ENCODE peak calls at places on chromosomes 4 and X, in seven cellular contexts. One of them, this sample, is unnamed.

GRCh38 chrX:9433596-9433995 is 31.3 kb upstream of the TBL1X start:
- DNase-seq in GM12878: no peak
- DNase-seq in SK-N-SH: no peak
- DNase-seq in K562: no peak
- DNase-seq in HCT116: no peak
- DNase-seq in HepG2: no peak
- DNase-seq in H1: no peak
- DNase-seq in this sample: no peak

GRCh38 chr4:140659935-140660710 is 91.4 kb upstream of the UCP1 start:
- DNase-seq in GM12878: no peak
- DNase-seq in SK-N-SH: no peak
- DNase-seq in K562: no peak
- DNase-seq in HCT116: no peak
- DNase-seq in HepG2: no peak
- DNase-seq in H1: no peak
- DNase-seq in this sample: no peak

GRCh38 chrX:138006176-138006575 is 440.2 kb downstream of the ZIC3 start:
- DNase-seq in GM12878: no peak
- DNase-seq in SK-N-SH: no peak
- DNase-seq in K562: no peak
- DNase-seq in HCT116: no peak
- DNase-seq in HepG2: no peak
- DNase-seq in H1: no peak
- DNase-seq in this sample: no peak

GRCh38 chr4:4866124-4866832 is 6.8 kb downstream of the MSX1 start:
- DNase-seq in GM12878: no peak
- DNase-seq in SK-N-SH: peak
- DNase-seq in K562: no peak
- DNase-seq in HCT116: no peak
- DNase-seq in HepG2: no peak
- DNase-seq in H1: no peak
- DNase-seq in this sample: no peak

GRCh38 chr4:147011386-147011785 is 65.7 kb upstream of the TTC29 start:
- DNase-seq in GM12878: no peak
- DNase-seq in SK-N-SH: no peak
- DNase-seq in K562: no peak
- DNase-seq in HCT116: no peak
- DNase-seq in HepG2: no peak
- DNase-seq in H1: no peak
- DNase-seq in this sample: no peak

GRCh38 chrX:131289527-131289926 is 421 bp upstream of the IGSF1 start:
- DNase-seq in GM12878: no peak
- DNase-seq in SK-N-SH: no peak
- DNase-seq in K562: no peak
- DNase-seq in HCT116: no peak
- DNase-seq in HepG2: no peak
- DNase-seq in H1: no peak
- DNase-seq in this sample: no peak

GRCh38 chrX:95290455-95290854 is 1394.2 kb upstream of the DIAPH2 start:
- DNase-seq in GM12878: no peak
- DNase-seq in SK-N-SH: no peak
- DNase-seq in K562: no peak
- DNase-seq in HCT116: no peak
- DNase-seq in HepG2: no peak
- DNase-seq in H1: peak
- DNase-seq in this sample: no peak

GRCh38 chr4:150078041-150078995 is at the start of gene DCLK2:
- DNase-seq in GM12878: no peak
- DNase-seq in SK-N-SH: peak
- DNase-seq in K562: peak
- DNase-seq in HCT116: peak
- DNase-seq in HepG2: no peak
- DNase-seq in H1: peak
- DNase-seq in this sample: no peak

GRCh38 chr4:77849278-77849965 is 13.2 kb upstream of the MRPL1 start:
- DNase-seq in GM12878: no peak
- DNase-seq in SK-N-SH: no peak
- DNase-seq in K562: no peak
- DNase-seq in HCT116: no peak
- DNase-seq in HepG2: no peak
- DNase-seq in H1: no peak
- DNase-seq in this sample: no peak

GRCh38 chr4:8639777-8640720 is 47.5 kb downstream of the CPZ start:
- DNase-seq in GM12878: no peak
- DNase-seq in SK-N-SH: no peak
- DNase-seq in K562: no peak
- DNase-seq in HCT116: no peak
- DNase-seq in HepG2: no peak
- DNase-seq in H1: no peak
- DNase-seq in this sample: no peak

GRCh38 chr4:187478292-187479205 is 517.0 kb upstream of the ZFP42 start:
- DNase-seq in GM12878: no peak
- DNase-seq in SK-N-SH: no peak
- DNase-seq in K562: no peak
- DNase-seq in HCT116: no peak
- DNase-seq in HepG2: no peak
- DNase-seq in H1: no peak
- DNase-seq in this sample: no peak

GRCh38 chr4:78004270-78004669 is 52.9 kb upstream of the FRAS1 start:
- DNase-seq in GM12878: no peak
- DNase-seq in SK-N-SH: no peak
- DNase-seq in K562: no peak
- DNase-seq in HCT116: no peak
- DNase-seq in HepG2: no peak
- DNase-seq in H1: no peak
- DNase-seq in this sample: no peak

GRCh38 chr4:37066149-37066548 is 178.4 kb upstream of the NWD2 start:
- DNase-seq in GM12878: no peak
- DNase-seq in SK-N-SH: no peak
- DNase-seq in K562: no peak
- DNase-seq in HCT116: no peak
- DNase-seq in HepG2: no peak
- DNase-seq in H1: no peak
- DNase-seq in this sample: no peak

GRCh38 chr4:81870275-81870674 is 398.6 kb upstream of the RASGEF1B start:
- DNase-seq in GM12878: no peak
- DNase-seq in SK-N-SH: no peak
- DNase-seq in K562: no peak
- DNase-seq in HCT116: no peak
- DNase-seq in HepG2: no peak
- DNase-seq in H1: no peak
- DNase-seq in this sample: no peak

GRCh38 chr4:70994387-70995099 is 1.1 kb downstream of the DCK start:
- DNase-seq in GM12878: no peak
- DNase-seq in SK-N-SH: no peak
- DNase-seq in K562: no peak
- DNase-seq in HCT116: no peak
- DNase-seq in HepG2: no peak
- DNase-seq in H1: no peak
- DNase-seq in this sample: no peak

GRCh38 chrX:150880808-150881165 is 17.7 kb downstream of the CD99L2 start:
- DNase-seq in GM12878: no peak
- DNase-seq in SK-N-SH: no peak
- DNase-seq in K562: no peak
- DNase-seq in HCT116: no peak
- DNase-seq in HepG2: no peak
- DNase-seq in H1: no peak
- DNase-seq in this sample: no peak

GRCh38 chr4:13706130-13706529 is 78.6 kb upstream of the BOD1L1 start:
- DNase-seq in GM12878: no peak
- DNase-seq in SK-N-SH: no peak
- DNase-seq in K562: no peak
- DNase-seq in HCT116: no peak
- DNase-seq in HepG2: no peak
- DNase-seq in H1: no peak
- DNase-seq in this sample: no peak

GRCh38 chr4:110354460-110354859 is 121.5 kb upstream of the ENPEP start:
- DNase-seq in GM12878: no peak
- DNase-seq in SK-N-SH: no peak
- DNase-seq in K562: no peak
- DNase-seq in HCT116: no peak
- DNase-seq in HepG2: no peak
- DNase-seq in H1: no peak
- DNase-seq in this sample: no peak

DNA sequence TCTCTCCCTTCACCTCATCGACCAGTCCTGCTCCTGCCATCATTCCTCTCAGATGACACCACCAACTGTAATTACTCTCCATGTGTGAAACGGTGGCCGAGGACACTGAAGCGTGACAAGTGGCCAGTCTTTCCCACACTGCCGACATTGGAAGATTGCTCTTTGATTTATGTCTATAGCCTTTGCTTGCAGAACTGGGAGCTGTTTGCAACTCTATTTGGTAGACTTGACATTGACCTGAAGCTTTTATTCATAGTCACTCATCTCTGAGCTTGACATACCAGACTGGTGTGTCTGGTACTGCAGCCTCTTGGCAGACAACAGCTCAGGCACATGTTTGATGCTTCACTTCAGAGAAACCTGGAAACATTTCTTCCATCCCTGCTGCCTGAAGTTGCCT is 121.8 kb upstream of the GALNT7 start:
- DNase-seq in GM12878: no peak
- DNase-seq in SK-N-SH: no peak
- DNase-seq in K562: no peak
- DNase-seq in HCT116: no peak
- DNase-seq in HepG2: no peak
- DNase-seq in H1: no peak
- DNase-seq in this sample: no peak
- TF ChIP-seq SIN3A in GM12878: no peak
- TF ChIP-seq SIN3A in SK-N-SH: no peak
- TF ChIP-seq SIN3A in K562: no peak
- TF ChIP-seq SIN3A in HCT116: no peak
- TF ChIP-seq SIN3A in HepG2: no peak
- TF ChIP-seq SIN3A in H1: no peak
- TF ChIP-seq SIN3A in this sample: no peak

GRCh38 chr4:88597970-88598369 is 5.7 kb downstream of the HERC3 start:
- DNase-seq in GM12878: no peak
- DNase-seq in SK-N-SH: no peak
- DNase-seq in K562: no peak
- DNase-seq in HCT116: no peak
- DNase-seq in HepG2: no peak
- DNase-seq in H1: no peak
- DNase-seq in this sample: no peak

GRCh38 chr4:88592600-88593448 is 544 bp downstream of the HERC3 start:
- DNase-seq in GM12878: peak
- DNase-seq in SK-N-SH: peak
- DNase-seq in K562: peak
- DNase-seq in HCT116: peak
- DNase-seq in HepG2: peak
- DNase-seq in H1: no peak
- DNase-seq in this sample: peak

GRCh38 chr4:88587285-88587684 is 5.0 kb upstream of the HERC3 start:
- DNase-seq in GM12878: no peak
- DNase-seq in SK-N-SH: no peak
- DNase-seq in K562: no peak
- DNase-seq in HCT116: no peak
- DNase-seq in HepG2: no peak
- DNase-seq in H1: no peak
- DNase-seq in this sample: no peak

DNA sequence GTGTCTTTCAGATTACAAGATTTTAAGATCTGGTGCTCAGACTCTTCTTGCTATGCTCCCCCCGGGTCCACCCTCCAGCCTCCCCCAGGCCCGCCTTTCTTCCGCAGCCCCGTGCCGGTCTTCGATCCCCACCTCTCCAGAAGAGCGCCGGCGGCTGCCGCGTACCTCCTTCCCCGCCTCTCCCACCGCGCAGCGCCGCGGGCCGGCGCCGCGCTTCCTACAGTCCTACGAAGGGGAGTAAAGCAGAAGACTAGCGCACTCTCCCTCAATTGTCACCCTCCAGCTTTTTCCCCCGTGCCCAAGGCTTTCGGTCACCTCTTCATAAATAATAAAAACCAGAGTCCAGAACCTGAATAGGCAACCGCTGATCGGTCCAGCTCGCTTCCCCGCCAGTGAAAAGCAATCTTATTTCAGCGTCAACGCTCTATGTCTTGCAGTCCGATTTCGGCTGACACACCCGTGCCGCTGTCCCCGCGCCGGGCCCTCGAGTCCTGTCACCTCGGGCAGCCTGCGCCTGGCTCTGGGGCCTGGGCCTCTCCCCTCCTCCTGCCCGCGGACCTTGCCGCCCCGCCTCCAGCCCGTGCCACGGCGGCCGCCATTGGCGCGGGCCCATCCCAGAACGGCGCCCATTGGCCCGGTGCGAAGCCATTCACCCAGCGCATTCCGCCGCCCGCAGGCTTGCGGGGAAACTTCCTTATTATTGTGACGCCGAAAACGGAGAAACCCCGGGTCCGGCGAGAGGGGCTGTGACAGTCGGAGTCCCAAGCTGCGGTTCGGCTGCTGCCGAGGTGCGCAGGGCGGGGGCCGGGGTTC is at the start of gene HERC3:
- DNase-seq in GM12878: peak
- DNase-seq in SK-N-SH: peak
- DNase-seq in K562: peak
- DNase-seq in HCT116: peak
- DNase-seq in HepG2: peak
- DNase-seq in H1: peak
- DNase-seq in this sample: no peak
- TF ChIP-seq POLR2AphosphoS5 in GM12878: no peak
- TF ChIP-seq POLR2AphosphoS5 in SK-N-SH: no peak
- TF ChIP-seq POLR2AphosphoS5 in K562: no peak
- TF ChIP-seq POLR2AphosphoS5 in HCT116: peak
- TF ChIP-seq POLR2AphosphoS5 in HepG2: no peak
- TF ChIP-seq POLR2AphosphoS5 in H1: no peak
- TF ChIP-seq POLR2AphosphoS5 in this sample: no peak

GRCh38 chrX:41923925-41924693 is 755 bp upstream of the CASK start:
- DNase-seq in GM12878: no peak
- DNase-seq in SK-N-SH: peak
- DNase-seq in K562: no peak
- DNase-seq in HCT116: peak
- DNase-seq in HepG2: no peak
- DNase-seq in H1: no peak
- DNase-seq in this sample: no peak

GRCh38 chrX:41922694-41923171 is 621 bp downstream of the CASK start:
- DNase-seq in GM12878: no peak
- DNase-seq in SK-N-SH: peak
- DNase-seq in K562: no peak
- DNase-seq in HCT116: no peak
- DNase-seq in HepG2: no peak
- DNase-seq in H1: no peak
- DNase-seq in this sample: no peak

GRCh38 chrX:41921492-41922124 is 1.7 kb downstream of the CASK start:
- DNase-seq in GM12878: peak
- DNase-seq in SK-N-SH: no peak
- DNase-seq in K562: no peak
- DNase-seq in HCT116: no peak
- DNase-seq in HepG2: peak
- DNase-seq in H1: no peak
- DNase-seq in this sample: no peak

GRCh38 chrX:41923257-41923924 is at the start of gene CASK:
- DNase-seq in GM12878: peak
- DNase-seq in SK-N-SH: peak
- DNase-seq in K562: peak
- DNase-seq in HCT116: peak
- DNase-seq in HepG2: peak
- DNase-seq in H1: peak
- DNase-seq in this sample: no peak

GRCh38 chrX:41922125-41922521 is 1.2 kb downstream of the CASK start:
- DNase-seq in GM12878: no peak
- DNase-seq in SK-N-SH: peak
- DNase-seq in K562: no peak
- DNase-seq in HCT116: no peak
- DNase-seq in HepG2: no peak
- DNase-seq in H1: no peak
- DNase-seq in this sample: no peak
- TF ChIP-seq SIN3A in GM12878: no peak
- TF ChIP-seq SIN3A in SK-N-SH: no peak
- TF ChIP-seq SIN3A in K562: no peak
- TF ChIP-seq SIN3A in HCT116: no peak
- TF ChIP-seq SIN3A in HepG2: no peak
- TF ChIP-seq SIN3A in H1: no peak
- TF ChIP-seq SIN3A in this sample: no peak

GRCh38 chrX:31199770-31200114 is 127.9 kb upstream of the FTHL17 start:
- DNase-seq in GM12878: no peak
- DNase-seq in SK-N-SH: no peak
- DNase-seq in K562: no peak
- DNase-seq in HCT116: no peak
- DNase-seq in HepG2: peak
- DNase-seq in H1: no peak
- DNase-seq in this sample: no peak
- TF ChIP-seq POLR2AphosphoS5 in GM12878: no peak
- TF ChIP-seq POLR2AphosphoS5 in SK-N-SH: no peak
- TF ChIP-seq POLR2AphosphoS5 in K562: no peak
- TF ChIP-seq POLR2AphosphoS5 in HCT116: no peak
- TF ChIP-seq POLR2AphosphoS5 in HepG2: no peak
- TF ChIP-seq POLR2AphosphoS5 in H1: no peak
- TF ChIP-seq POLR2AphosphoS5 in this sample: no peak